ENCODE peak calls at places on chromosomes 2 and 18, in four cellular contexts. One of them, this sample, is unnamed.

GRCh38 chr2:129139380-129139779 is 820.7 kb upstream of the HS6ST1 start:
- DNase-seq in heart left ventricle: no peak
- DNase-seq in progenitor cell of endocrine pancreas: no peak
- DNase-seq in left ventricle myocardium inferior: no peak
- DNase-seq in this sample: no peak

GRCh38 chr2:225354281-225354774 is 45.2 kb upstream of the NYAP2 start:
- DNase-seq in progenitor cell of endocrine pancreas: no peak
- DNase-seq in left ventricle myocardium inferior: no peak
- DNase-seq in heart left ventricle: no peak
- DNase-seq in this sample: no peak

GRCh38 chr18:58013241-58014211 is 30.5 kb upstream of the NEDD4L start:
- DNase-seq in progenitor cell of endocrine pancreas: no peak
- DNase-seq in heart left ventricle: no peak
- DNase-seq in left ventricle myocardium inferior: no peak
- DNase-seq in this sample: no peak

GRCh38 chr18:48711651-48712486 is 173.0 kb downstream of the CTIF start:
- DNase-seq in heart left ventricle: peak; percentile 67
- DNase-seq in left ventricle myocardium inferior: no peak
- DNase-seq in progenitor cell of endocrine pancreas: peak; percentile 11
- DNase-seq in this sample: peak; percentile 68

GRCh38 chr2:218895758-218896500 is 15.3 kb downstream of the WNT10A start:
- DNase-seq in left ventricle myocardium inferior: no peak
- DNase-seq in progenitor cell of endocrine pancreas: no peak
- DNase-seq in heart left ventricle: no peak
- DNase-seq in this sample: no peak

GRCh38 chr2:55901322-55901721 is 22.3 kb downstream of the EFEMP1 start:
- DNase-seq in progenitor cell of endocrine pancreas: no peak
- DNase-seq in left ventricle myocardium inferior: no peak
- DNase-seq in heart left ventricle: no peak
- DNase-seq in this sample: no peak

GRCh38 chr2:188600536-188601210 is 309.0 kb downstream of the GULP1 start:
- DNase-seq in left ventricle myocardium inferior: no peak
- DNase-seq in progenitor cell of endocrine pancreas: no peak
- DNase-seq in heart left ventricle: no peak
- DNase-seq in this sample: no peak

GRCh38 chr2:108959401-108959800 is 29.6 kb downstream of the EDAR start:
- DNase-seq in left ventricle myocardium inferior: no peak
- DNase-seq in heart left ventricle: no peak
- DNase-seq in progenitor cell of endocrine pancreas: no peak
- DNase-seq in this sample: no peak

GRCh38 chr18:6683112-6683876 is 46.2 kb upstream of the ARHGAP28 start:
- DNase-seq in left ventricle myocardium inferior: no peak
- DNase-seq in progenitor cell of endocrine pancreas: no peak
- DNase-seq in heart left ventricle: peak; percentile 30
- DNase-seq in this sample: no peak

GRCh38 chr18:48605408-48605845 is 66.6 kb downstream of the CTIF start:
- DNase-seq in left ventricle myocardium inferior: no peak
- DNase-seq in heart left ventricle: no peak
- DNase-seq in progenitor cell of endocrine pancreas: no peak
- DNase-seq in this sample: peak; percentile 61

GRCh38 chr2:125681976-125682805 is 973.8 kb upstream of the GYPC start:
- DNase-seq in left ventricle myocardium inferior: no peak
- DNase-seq in progenitor cell of endocrine pancreas: no peak
- DNase-seq in heart left ventricle: no peak
- DNase-seq in this sample: no peak

GRCh38 chr2:180707867-180708205 is 272.6 kb upstream of the UBE2E3 start:
- DNase-seq in heart left ventricle: no peak
- DNase-seq in left ventricle myocardium inferior: no peak
- DNase-seq in progenitor cell of endocrine pancreas: no peak
- DNase-seq in this sample: no peak

GRCh38 chr2:73163522-73164367 is 38.6 kb upstream of the NOTO start:
- DNase-seq in left ventricle myocardium inferior: peak; percentile 50
- DNase-seq in progenitor cell of endocrine pancreas: peak; percentile 80
- DNase-seq in heart left ventricle: peak; percentile 50
- DNase-seq in this sample: peak; percentile 81

GRCh38 chr2:242054881-242055801 is 185.6 kb downstream of the RTP5 start:
- DNase-seq in heart left ventricle: no peak
- DNase-seq in progenitor cell of endocrine pancreas: no peak
- DNase-seq in left ventricle myocardium inferior: no peak
- DNase-seq in this sample: peak; percentile 10

GRCh38 chr2:96580771-96581170 is 44.2 kb downstream of the ARID5A start:
- DNase-seq in heart left ventricle: no peak
- DNase-seq in progenitor cell of endocrine pancreas: no peak
- DNase-seq in left ventricle myocardium inferior: no peak
- DNase-seq in this sample: no peak

GRCh38 chr2:46679761-46680160 is 200.4 kb downstream of the TMEM247 start:
- DNase-seq in left ventricle myocardium inferior: no peak
- DNase-seq in progenitor cell of endocrine pancreas: no peak
- DNase-seq in heart left ventricle: no peak
- DNase-seq in this sample: no peak

GRCh38 chr2:31212659-31213058 is 4.7 kb downstream of the CAPN14 start:
- DNase-seq in left ventricle myocardium inferior: no peak
- DNase-seq in progenitor cell of endocrine pancreas: no peak
- DNase-seq in heart left ventricle: no peak
- DNase-seq in this sample: no peak

GRCh38 chr2:74646201-74646600 is 1.9 kb downstream of the M1AP start:
- DNase-seq in heart left ventricle: no peak
- DNase-seq in left ventricle myocardium inferior: no peak
- DNase-seq in progenitor cell of endocrine pancreas: no peak
- DNase-seq in this sample: no peak

GRCh38 chr18:13614701-13615288 is 111.6 kb downstream of the FAM210A start:
- DNase-seq in progenitor cell of endocrine pancreas: no peak
- DNase-seq in left ventricle myocardium inferior: no peak
- DNase-seq in heart left ventricle: no peak
- DNase-seq in this sample: no peak

GRCh38 chr2:187312734-187313282 is 135.2 kb downstream of the CALCRL start:
- DNase-seq in left ventricle myocardium inferior: no peak
- DNase-seq in progenitor cell of endocrine pancreas: no peak
- DNase-seq in heart left ventricle: no peak
- DNase-seq in this sample: no peak

GRCh38 chr2:212940816-212941215 is 210.6 kb downstream of the IKZF2 start:
- DNase-seq in heart left ventricle: peak; percentile 39
- DNase-seq in left ventricle myocardium inferior: peak; percentile 15
- DNase-seq in progenitor cell of endocrine pancreas: no peak
- DNase-seq in this sample: no peak

GRCh38 chr18:73646772-73647171 is 500.9 kb downstream of the FBXO15 start:
- DNase-seq in progenitor cell of endocrine pancreas: no peak
- DNase-seq in heart left ventricle: no peak
- DNase-seq in left ventricle myocardium inferior: no peak
- DNase-seq in this sample: no peak

GRCh38 chr2:174610243-174610995 is 12.8 kb upstream of the WIPF1 start:
- DNase-seq in heart left ventricle: no peak
- DNase-seq in progenitor cell of endocrine pancreas: no peak
- DNase-seq in left ventricle myocardium inferior: no peak
- DNase-seq in this sample: no peak

GRCh38 chr2:74261204-74261864 is 62.9 kb downstream of the MTHFD2 start:
- DNase-seq in progenitor cell of endocrine pancreas: peak; percentile 24
- DNase-seq in left ventricle myocardium inferior: peak; percentile 33
- DNase-seq in heart left ventricle: peak; percentile 53
- DNase-seq in this sample: no peak

GRCh38 chr2:35199298-35199697 is 1156.3 kb upstream of the CRIM1 start:
- DNase-seq in heart left ventricle: no peak
- DNase-seq in progenitor cell of endocrine pancreas: no peak
- DNase-seq in left ventricle myocardium inferior: no peak
- DNase-seq in this sample: no peak

GRCh38 chr2:62227386-62228075 is 31.6 kb downstream of the B3GNT2 start:
- DNase-seq in heart left ventricle: no peak
- DNase-seq in progenitor cell of endocrine pancreas: no peak
- DNase-seq in left ventricle myocardium inferior: no peak
- DNase-seq in this sample: no peak

GRCh38 chr18:56257215-56257614 is 381.2 kb downstream of the TXNL1 start:
- DNase-seq in heart left ventricle: no peak
- DNase-seq in progenitor cell of endocrine pancreas: no peak
- DNase-seq in left ventricle myocardium inferior: no peak
- DNase-seq in this sample: peak; percentile 17

GRCh38 chr2:216636570-216637450 is 3.6 kb downstream of the IGFBP2 start:
- DNase-seq in left ventricle myocardium inferior: no peak
- DNase-seq in heart left ventricle: no peak
- DNase-seq in progenitor cell of endocrine pancreas: no peak
- DNase-seq in this sample: no peak

GRCh38 chr2:187187521-187187920 is 260.5 kb downstream of the CALCRL start:
- DNase-seq in left ventricle myocardium inferior: no peak
- DNase-seq in heart left ventricle: no peak
- DNase-seq in progenitor cell of endocrine pancreas: no peak
- DNase-seq in this sample: no peak

GRCh38 chr2:178277741-178278197 is 83.5 kb downstream of the OSBPL6 start:
- DNase-seq in left ventricle myocardium inferior: no peak
- DNase-seq in progenitor cell of endocrine pancreas: no peak
- DNase-seq in heart left ventricle: no peak
- DNase-seq in this sample: no peak

GRCh38 chr2:237427807-237428506 is 14.0 kb upstream of the COL6A3 start:
- DNase-seq in progenitor cell of endocrine pancreas: no peak
- DNase-seq in heart left ventricle: no peak
- DNase-seq in left ventricle myocardium inferior: no peak
- DNase-seq in this sample: no peak

GRCh38 chr2:18723219-18723618 is 133.8 kb upstream of the NT5C1B start:
- DNase-seq in left ventricle myocardium inferior: no peak
- DNase-seq in progenitor cell of endocrine pancreas: no peak
- DNase-seq in heart left ventricle: no peak
- DNase-seq in this sample: no peak

GRCh38 chr2:18721038-18721922 is 131.9 kb upstream of the NT5C1B start:
- DNase-seq in progenitor cell of endocrine pancreas: no peak
- DNase-seq in heart left ventricle: no peak
- DNase-seq in left ventricle myocardium inferior: no peak
- DNase-seq in this sample: no peak

GRCh38 chr2:18722101-18722500 is 132.7 kb upstream of the NT5C1B start:
- DNase-seq in heart left ventricle: no peak
- DNase-seq in left ventricle myocardium inferior: no peak
- DNase-seq in progenitor cell of endocrine pancreas: no peak
- DNase-seq in this sample: no peak

DNA sequence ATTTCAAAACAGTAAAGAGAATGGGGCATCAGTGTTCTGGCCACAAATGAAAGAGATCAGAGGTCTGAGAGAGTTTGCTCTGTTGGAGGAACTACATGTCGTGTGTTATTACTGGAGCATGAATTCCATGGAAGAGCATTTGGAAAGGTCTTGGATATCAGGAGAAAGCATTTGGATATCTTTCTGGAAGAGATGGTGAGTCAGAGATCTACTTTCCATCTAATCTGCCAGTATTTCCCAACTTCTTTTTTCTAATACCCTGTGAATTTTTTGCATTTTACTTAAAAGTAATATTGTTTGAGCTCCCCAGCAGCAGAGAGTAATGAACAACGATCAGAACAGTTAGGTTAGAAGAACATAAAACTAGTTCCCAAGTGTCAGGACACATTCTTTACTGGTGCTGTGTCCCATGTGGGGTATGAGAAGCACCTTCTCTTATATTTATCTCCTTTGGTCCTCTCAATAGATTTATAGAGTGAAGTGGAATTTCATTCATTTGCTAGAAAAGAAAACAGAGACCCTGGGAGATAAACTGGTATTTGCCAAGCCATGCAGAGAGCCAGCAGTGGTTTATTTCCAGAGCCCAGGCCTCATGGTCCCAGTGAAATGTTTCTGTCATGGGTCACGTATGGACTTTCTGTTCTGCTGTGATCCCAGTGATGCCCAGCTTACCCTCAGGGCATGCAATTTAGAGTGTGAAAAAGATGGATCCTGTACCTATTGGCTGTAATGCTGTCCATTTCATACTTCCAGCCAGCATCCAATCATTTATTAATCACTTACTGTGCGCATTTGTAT is 130.8 kb upstream of the NT5C1B start:
- DNase-seq in left ventricle myocardium inferior: no peak
- DNase-seq in heart left ventricle: no peak
- DNase-seq in progenitor cell of endocrine pancreas: no peak
- DNase-seq in this sample: no peak
- TF ChIP-seq CTCF in left ventricle myocardium inferior: no peak
- TF ChIP-seq CTCF in heart left ventricle: no peak
- TF ChIP-seq CTCF in progenitor cell of endocrine pancreas: no peak
- TF ChIP-seq CTCF in this sample: no peak

GRCh38 chr2:149645391-149645790 is 57.8 kb upstream of the MMADHC start:
- DNase-seq in left ventricle myocardium inferior: no peak
- DNase-seq in heart left ventricle: no peak
- DNase-seq in progenitor cell of endocrine pancreas: no peak
- DNase-seq in this sample: no peak
- TF ChIP-seq CTCF in left ventricle myocardium inferior: no peak
- TF ChIP-seq CTCF in heart left ventricle: no peak
- TF ChIP-seq CTCF in progenitor cell of endocrine pancreas: no peak
- TF ChIP-seq CTCF in this sample: no peak

GRCh38 chr2:176093889-176094232 is 1.3 kb downstream of the HOXD13 start:
- DNase-seq in progenitor cell of endocrine pancreas: no peak
- DNase-seq in heart left ventricle: no peak
- DNase-seq in left ventricle myocardium inferior: no peak
- DNase-seq in this sample: no peak

GRCh38 chr2:176091329-176092258 is 927 bp upstream of the HOXD13 start:
- DNase-seq in heart left ventricle: no peak
- DNase-seq in left ventricle myocardium inferior: no peak
- DNase-seq in progenitor cell of endocrine pancreas: no peak
- DNase-seq in this sample: no peak

GRCh38 chr2:176094307-176094706 is 1.8 kb downstream of the HOXD13 start:
- DNase-seq in left ventricle myocardium inferior: no peak
- DNase-seq in progenitor cell of endocrine pancreas: no peak
- DNase-seq in heart left ventricle: no peak
- DNase-seq in this sample: no peak

GRCh38 chr2:176092270-176093144 is at the start of gene HOXD13:
- DNase-seq in heart left ventricle: no peak
- DNase-seq in progenitor cell of endocrine pancreas: no peak
- DNase-seq in left ventricle myocardium inferior: no peak
- DNase-seq in this sample: no peak

GRCh38 chr2:176093145-176093888 is 796 bp downstream of the HOXD13 start:
- DNase-seq in progenitor cell of endocrine pancreas: no peak
- DNase-seq in left ventricle myocardium inferior: no peak
- DNase-seq in heart left ventricle: no peak
- DNase-seq in this sample: no peak
- TF ChIP-seq CTCF in progenitor cell of endocrine pancreas: peak; percentile 24
- TF ChIP-seq CTCF in left ventricle myocardium inferior: no peak
- TF ChIP-seq CTCF in heart left ventricle: no peak
- TF ChIP-seq CTCF in this sample: no peak

GRCh38 chr2:138501427-138502252 is at the start of gene SPOPL:
- DNase-seq in progenitor cell of endocrine pancreas: peak; percentile 93
- DNase-seq in left ventricle myocardium inferior: peak; percentile 95
- DNase-seq in heart left ventricle: peak; percentile 95
- DNase-seq in this sample: peak; percentile 94
- TF ChIP-seq CTCF in progenitor cell of endocrine pancreas: peak; percentile 50
- TF ChIP-seq CTCF in left ventricle myocardium inferior: peak; percentile 61
- TF ChIP-seq CTCF in heart left ventricle: peak; percentile 31
- TF ChIP-seq CTCF in this sample: no peak

GRCh38 chr2:81895620-81896245 is 1591.2 kb upstream of the LRRTM1 start:
- DNase-seq in progenitor cell of endocrine pancreas: no peak
- DNase-seq in left ventricle myocardium inferior: no peak
- DNase-seq in heart left ventricle: no peak
- DNase-seq in this sample: no peak

GRCh38 chr2:81903534-81903933 is 1599.0 kb upstream of the LRRTM1 start:
- DNase-seq in heart left ventricle: no peak
- DNase-seq in left ventricle myocardium inferior: no peak
- DNase-seq in progenitor cell of endocrine pancreas: no peak
- DNase-seq in this sample: no peak

DNA sequence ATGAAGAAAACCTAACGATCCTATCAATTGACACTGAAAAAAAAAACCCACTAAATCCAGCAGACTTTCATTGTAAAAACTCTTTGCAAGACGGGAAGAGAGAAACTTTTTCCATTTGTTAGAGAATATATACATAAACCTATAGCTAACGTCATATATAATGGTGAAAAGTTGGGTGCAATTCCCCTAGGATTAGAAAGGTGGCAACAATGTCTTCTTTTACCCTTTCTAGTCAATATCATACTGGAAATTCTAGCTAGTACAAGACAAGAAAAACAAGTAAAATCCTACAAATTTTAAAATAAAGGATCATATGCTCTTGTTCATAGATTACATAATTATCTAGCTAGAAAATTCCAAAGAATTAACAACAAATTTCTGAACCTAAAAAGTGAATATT is 1596.5 kb upstream of the LRRTM1 start:
- DNase-seq in heart left ventricle: no peak
- DNase-seq in progenitor cell of endocrine pancreas: no peak
- DNase-seq in left ventricle myocardium inferior: no peak
- DNase-seq in this sample: no peak
- TF ChIP-seq CTCF in heart left ventricle: no peak
- TF ChIP-seq CTCF in progenitor cell of endocrine pancreas: peak; percentile 44
- TF ChIP-seq CTCF in left ventricle myocardium inferior: peak; percentile 16
- TF ChIP-seq CTCF in this sample: no peak

This sample was measured in GM10248.